ENCODE peak calls at places on chromosome 6, in six cellular contexts. T is lower lobe of right lung, D is esophagus muscularis mucosa, N is psoas muscle, G is thoracic aorta, Q is pancreas. Z is an unnamed sample.

GRCh38 chr6:123803862-123804681 is at the start of gene NKAIN2:
- DNase-seq in T (peak; percentile 37), D (no peak), N (peak; percentile 52), G (no peak), Q (peak; percentile 11), Z (no peak)

GRCh38 chr6:137216106-137216505 is 3.1 kb downstream of the IFNGR1 start:
- DNase-seq in T (no peak), D (no peak), N (no peak), G (no peak), Q (no peak), Z (no peak)

GRCh38 chr6:108897371-108897770 is 49.1 kb downstream of the ARMC2 start:
- DNase-seq in T (no peak), D (no peak), N (no peak), G (no peak), Q (no peak), Z (no peak)

GRCh38 chr6:156098858-156099257 is 643.2 kb upstream of the NOX3 start:
- DNase-seq in T (no peak), D (no peak), N (no peak), G (no peak), Q (no peak), Z (no peak)

GRCh38 chr6:106883808-106884262 is 90.7 kb downstream of the CD24 start:
- DNase-seq in T (no peak), D (no peak), N (no peak), G (no peak), Q (no peak), Z (no peak)

GRCh38 chr6:161564951-161565350 is 291.1 kb upstream of the AGPAT4 start:
- DNase-seq in T (no peak), D (no peak), N (no peak), G (no peak), Q (no peak), Z (no peak)

GRCh38 chr6:128347123-128347522 is 173.3 kb downstream of the PTPRK start:
- DNase-seq in T (no peak), D (no peak), N (no peak), G (no peak), Q (no peak), Z (no peak)

GRCh38 chr6:26322645-26323482 is 42.1 kb upstream of the BTN3A2 start:
- DNase-seq in T (no peak), D (no peak), N (no peak), G (no peak), Q (peak; percentile 46), Z (no peak)

GRCh38 chr6:114284281-114284680 is 58.5 kb downstream of the HS3ST5 start:
- DNase-seq in T (no peak), D (no peak), N (no peak), G (no peak), Q (no peak), Z (no peak)

GRCh38 chr6:87276624-87277023 is 45.8 kb upstream of the SMIM8 start:
- DNase-seq in T (no peak), D (no peak), N (no peak), G (no peak), Q (no peak), Z (no peak)

DNA sequence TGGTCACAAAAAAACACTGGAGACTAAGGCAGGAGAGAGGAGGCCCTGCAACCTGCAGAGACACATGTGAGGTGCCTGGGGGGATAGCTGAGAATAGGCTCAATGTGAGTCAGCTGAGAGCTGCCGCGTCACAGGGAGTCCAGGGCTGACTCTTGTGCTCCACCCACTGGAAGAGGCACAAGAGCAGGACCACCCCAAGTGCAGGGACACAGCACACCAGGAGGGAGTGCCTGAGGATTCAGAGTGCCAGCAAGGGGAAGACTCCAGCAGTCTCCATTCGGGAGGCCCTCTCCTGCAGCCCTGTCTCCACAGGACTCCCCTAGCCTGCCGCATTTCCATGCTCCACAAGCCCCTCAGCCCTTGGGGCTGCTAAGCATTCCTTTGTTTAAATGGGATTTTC is 105.5 kb downstream of the HUS1B start:
- DNase-seq in T (no peak), D (no peak), N (no peak), G (no peak), Q (no peak), Z (no peak)
- TF ChIP-seq CTCF in T (no peak), D (no peak), N (no peak), G (no peak), Q (no peak), Z (no peak)

GRCh38 chr6:44156494-44157151 is 2.0 kb upstream of the CAPN11 start:
- DNase-seq in T (no peak), D (no peak), N (no peak), G (no peak), Q (peak; percentile 64), Z (no peak)
- TF ChIP-seq CTCF in T (no peak), D (no peak), N (no peak), G (no peak), Q (no peak), Z (no peak)

DNA sequence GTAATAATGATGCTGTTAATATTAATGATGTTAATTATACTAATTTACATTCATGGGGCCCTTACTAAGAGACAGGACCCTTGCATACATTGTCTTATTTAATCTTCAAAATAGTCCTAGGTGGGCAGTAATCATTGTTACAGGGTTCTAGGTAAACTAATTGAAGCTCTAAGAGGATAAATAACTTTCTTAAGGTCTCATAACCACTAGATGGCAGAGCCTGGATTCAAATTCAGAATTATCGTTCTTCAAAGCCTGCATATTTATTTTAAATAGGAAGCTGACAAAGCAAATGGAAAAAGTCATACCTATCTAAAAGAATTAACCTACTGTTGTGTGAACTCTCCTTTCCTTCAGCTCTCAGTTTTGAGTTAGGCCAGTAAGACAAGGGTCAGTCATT is 23.5 kb downstream of the PTCHD4 start:
- DNase-seq in T (no peak), D (no peak), N (no peak), G (no peak), Q (no peak), Z (no peak)
- TF ChIP-seq CTCF in T (peak; percentile 32), D (peak; percentile 3), N (peak; percentile 22), G (no peak), Q (no peak), Z (no peak)

GRCh38 chr6:121615493-121615892 is 180.0 kb downstream of the GJA1 start:
- DNase-seq in T (no peak), D (no peak), N (no peak), G (no peak), Q (no peak), Z (no peak)
- TF ChIP-seq CTCF in T (no peak), D (peak; percentile 8), N (no peak), G (no peak), Q (no peak), Z (no peak)

GRCh38 chr6:5115168-5115567 is 30.0 kb downstream of the PPP1R3G start:
- DNase-seq in T (no peak), D (no peak), N (no peak), G (no peak), Q (no peak), Z (no peak)
- TF ChIP-seq CTCF in T (no peak), D (no peak), N (no peak), G (no peak), Q (no peak), Z (no peak)